ENCODE peak calls at places on chromosomes 12 and 14, in six cellular contexts. R, S, J, C, U and Q are unnamed samples.
A peak's percentile ranks its signal among the peaks of the same experiment; 100 is the strongest.

GRCh38 chr12:67034110-67034879 is 234.9 kb upstream of the CAND1 start:
- DNase-seq in R (no peak), S (no peak), J (no peak), C (no peak), U (no peak), Q (no peak)

GRCh38 chr12:111248221-111248620 is 120.7 kb downstream of the PHETA1 start:
- DNase-seq in R (no peak), S (no peak), J (no peak), C (no peak), U (no peak), Q (no peak)

GRCh38 chr12:115623764-115624334 is 653.6 kb downstream of the MED13L start:
- DNase-seq in R (no peak), S (peak; percentile 79), J (no peak), C (no peak), U (no peak), Q (peak; percentile 76)

GRCh38 chr12:51949342-51950030 is 2.0 kb upstream of the ACVR1B start:
- DNase-seq in R (no peak), S (no peak), J (no peak), C (peak; percentile 33), U (no peak), Q (no peak)

GRCh38 chr14:67187826-67188225 is 1.4 kb upstream of the GARIN2 start:
- DNase-seq in R (no peak), S (no peak), J (no peak), C (no peak), U (no peak), Q (no peak)

GRCh38 chr12:124032265-124032886 is 59.4 kb downstream of the ZNF664 start:
- DNase-seq in R (no peak), S (no peak), J (no peak), C (peak; percentile 88), U (no peak), Q (no peak)

GRCh38 chr12:94282675-94283074 is 134.3 kb downstream of the PLXNC1 start:
- DNase-seq in R (peak; percentile 38), S (no peak), J (no peak), C (no peak), U (peak; percentile 53), Q (no peak)

GRCh38 chr12:105013892-105014291 is 27.8 kb downstream of the NOPCHAP1 start:
- DNase-seq in R (no peak), S (no peak), J (no peak), C (no peak), U (no peak), Q (no peak)

GRCh38 chr14:50113381-50113811 is 3.0 kb downstream of the VCPKMT start:
- DNase-seq in R (no peak), S (no peak), J (no peak), C (no peak), U (no peak), Q (no peak)

GRCh38 chr14:44531648-44532047 is 24.6 kb upstream of the FSCB start:
- DNase-seq in R (no peak), S (no peak), J (no peak), C (no peak), U (no peak), Q (no peak)

GRCh38 chr12:116924558-116925453 is 14.1 kb downstream of the FBXW8 start:
- DNase-seq in R (peak; percentile 25), S (no peak), J (no peak), C (peak; percentile 82), U (peak; percentile 58), Q (no peak)

GRCh38 chr12:40183745-40184144 is 41.1 kb upstream of the LRRK2 start:
- DNase-seq in R (no peak), S (no peak), J (no peak), C (no peak), U (no peak), Q (no peak)

GRCh38 chr12:114982760-114983159 is 298.8 kb upstream of the TBX3 start:
- DNase-seq in R (no peak), S (no peak), J (no peak), C (no peak), U (no peak), Q (no peak)